ENCODE peak calls at places on chromosome 12, in six cellular contexts. D is effector memory CD4-positive, alpha-beta T cell; B is Karpas-422; C is Caco-2; N is A549; Z is neural progenitor cell. I is an unnamed sample.

GRCh38 chr12:87756111-87756510 is 273.1 kb downstream of the C12orf50 start:
- DNase-seq in C (no peak), N (peak; percentile 86), Z (no peak), B (no peak), D (no peak), I (no peak)

GRCh38 chr12:32444895-32445294 is 45.5 kb downstream of the FGD4 start:
- DNase-seq in Z (peak; percentile 29), N (peak; percentile 83), C (peak; percentile 66), B (no peak), D (no peak), I (no peak)

GRCh38 chr12:65821336-65821735 is 2.9 kb upstream of the HMGA2 start:
- DNase-seq in N (no peak), B (no peak), D (no peak), C (no peak), Z (no peak), I (no peak)

GRCh38 chr12:52243774-52244614 is 11.0 kb downstream of the KRT7 start:
- DNase-seq in D (peak; percentile 46), Z (no peak), N (peak; percentile 92), C (no peak), B (no peak), I (peak; percentile 23)

GRCh38 chr12:107449891-107450290 is 235.7 kb upstream of the PWP1 start:
- DNase-seq in N (no peak), B (no peak), C (no peak), D (no peak), Z (no peak), I (no peak)

GRCh38 chr12:197347-197746 is 16.6 kb downstream of the SLC6A12 start:
- DNase-seq in Z (no peak), N (no peak), D (no peak), C (no peak), B (no peak), I (no peak)

GRCh38 chr12:16088421-16088820 is 177.3 kb downstream of the DERA start:
- DNase-seq in D (no peak), B (no peak), Z (no peak), C (no peak), N (no peak), I (no peak)

GRCh38 chr12:100404769-100405407 is 48.0 kb downstream of the SLC17A8 start:
- DNase-seq in Z (peak; percentile 90), C (peak; percentile 47), N (peak; percentile 58), D (peak; percentile 3), B (peak; percentile 90), I (no peak)

GRCh38 chr12:107760207-107760816 is 625 bp downstream of the PRDM4 start:
- DNase-seq in C (peak; percentile 48), D (peak; percentile 14), B (peak; percentile 67), Z (peak; percentile 50), N (peak; percentile 26), I (peak; percentile 19)

GRCh38 chr12:22453511-22453910 is 90.8 kb downstream of the C2CD5 start:
- DNase-seq in D (no peak), B (no peak), C (no peak), N (no peak), Z (no peak), I (no peak)

GRCh38 chr12:89492883-89493282 is 31.7 kb downstream of the GALNT4 start:
- DNase-seq in D (no peak), C (no peak), N (no peak), Z (no peak), B (no peak), I (no peak)

GRCh38 chr12:81295286-81295685 is 217.4 kb downstream of the ACSS3 start:
- DNase-seq in C (no peak), B (peak; percentile 45), Z (no peak), N (no peak), D (no peak), I (no peak)

GRCh38 chr12:2501464-2502181 is 293.1 kb upstream of the FKBP4 start:
- DNase-seq in C (no peak), N (no peak), D (no peak), B (no peak), Z (no peak), I (no peak)

GRCh38 chr12:124555168-124555928 is 12.1 kb downstream of the NCOR2 start:
- DNase-seq in B (no peak), N (no peak), Z (no peak), C (no peak), D (no peak), I (no peak)

GRCh38 chr12:87670448-87670847 is 358.8 kb downstream of the C12orf50 start:
- DNase-seq in C (peak; percentile 14), D (no peak), N (no peak), B (peak; percentile 51), Z (no peak), I (no peak)

GRCh38 chr12:110244829-110245228 is 36.2 kb upstream of the ATP2A2 start:
- DNase-seq in Z (peak; percentile 76), N (peak; percentile 79), B (no peak), D (no peak), C (no peak), I (no peak)

GRCh38 chr12:88600272-88600671 is 20.0 kb upstream of the KITLG start:
- DNase-seq in C (no peak), N (peak; percentile 14), B (no peak), D (no peak), Z (no peak), I (no peak)

GRCh38 chr12:113971392-113971791 is 5.3 kb upstream of the RBM19 start:
- DNase-seq in D (no peak), C (no peak), B (no peak), N (no peak), Z (no peak), I (no peak)
- H3K4me1 ChIP-seq in D (no peaks in the 10 kb centered on the region), C (no peaks in the 10 kb centered on the region), B (peaks cover 5% of the 10 kb centered on the region), N (no peaks in the 10 kb centered on the region), Z (no peaks in the 10 kb centered on the region), I (peaks cover 8% of the 10 kb centered on the region)

GRCh38 chr12:6771091-6771495 is 1.2 kb upstream of the LAG3 start:
- DNase-seq in Z (no peak), C (no peak), D (no peak), B (no peak), N (no peak), I (no peak)

GRCh38 chr12:6772331-6772695 is at the start of gene LAG3:
- DNase-seq in N (no peak), B (no peak), Z (no peak), D (no peak), C (no peak), I (no peak)

GRCh38 chr12:6772729-6773661 is 675 bp downstream of the LAG3 start:
- DNase-seq in N (no peak), Z (peak; percentile 48), D (no peak), C (no peak), B (no peak), I (no peak)

GRCh38 chr12:6770600-6770999 is 1.7 kb upstream of the LAG3 start:
- DNase-seq in Z (peak; percentile 32), C (no peak), B (no peak), D (no peak), N (no peak), I (no peak)

DNA sequence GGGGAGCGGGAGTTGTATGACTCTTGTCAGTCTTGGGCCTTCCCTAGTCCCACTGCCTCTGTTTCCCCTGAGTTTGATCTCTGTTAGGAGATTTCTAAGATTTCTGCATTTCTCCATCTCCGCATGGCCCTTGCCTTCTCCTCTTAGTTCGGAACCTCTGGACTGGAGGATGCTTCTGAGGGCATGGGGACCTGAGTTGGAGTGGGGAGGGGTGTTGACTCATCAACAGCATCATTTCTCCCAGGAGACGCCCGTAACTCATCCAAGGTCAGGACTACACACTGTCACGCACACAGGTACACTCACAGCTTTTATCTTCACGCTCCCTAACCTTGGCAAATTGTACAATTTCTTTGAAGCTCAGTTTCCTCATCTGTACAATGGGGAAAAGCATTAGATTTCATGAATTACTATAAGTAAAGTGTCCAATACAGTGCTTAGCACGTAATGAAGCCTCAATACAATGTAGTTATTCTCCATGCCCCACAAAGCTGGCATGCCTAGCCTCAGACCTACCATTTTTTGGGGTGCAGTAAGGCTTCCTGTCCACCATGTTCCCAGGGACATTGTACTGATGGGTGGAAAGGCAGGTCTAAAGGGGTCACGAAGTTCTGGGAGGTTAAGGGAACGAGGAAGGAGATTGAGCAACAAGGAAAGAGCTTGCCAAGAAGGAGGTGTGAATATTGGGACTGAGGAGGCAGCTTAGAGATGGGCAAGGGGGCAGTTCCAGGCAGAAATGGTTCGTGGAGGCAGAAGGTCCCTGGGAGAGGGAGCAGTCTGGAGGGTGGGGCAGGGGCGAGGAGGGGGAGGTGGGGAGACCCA is 600 bp upstream of the LAG3 start:
- DNase-seq in Z (no peak), B (no peak), C (no peak), D (no peak), N (no peak), I (no peak)
- H3K4me1 ChIP-seq in Z (peaks cover 47% of the 10 kb centered on the region), B (peaks cover 20% of the 10 kb centered on the region), C (peaks cover 30% of the 10 kb centered on the region), D (peaks cover 41% of the 10 kb centered on the region), N (peaks cover 49% of the 10 kb centered on the region), I (peaks cover 52% of the 10 kb centered on the region)

GRCh38 chr12:58765076-58765475 is 155.2 kb downstream of the LRIG3 start:
- DNase-seq in C (no peak), Z (no peak), D (no peak), B (no peak), N (no peak), I (no peak)
- H3K4me1 ChIP-seq in C (peaks cover 19% of the 10 kb centered on the region), Z (peaks cover 9% of the 10 kb centered on the region), D (no peaks in the 10 kb centered on the region), B (no peaks in the 10 kb centered on the region), N (peaks cover 15% of the 10 kb centered on the region), I (no peaks in the 10 kb centered on the region)

DNA sequence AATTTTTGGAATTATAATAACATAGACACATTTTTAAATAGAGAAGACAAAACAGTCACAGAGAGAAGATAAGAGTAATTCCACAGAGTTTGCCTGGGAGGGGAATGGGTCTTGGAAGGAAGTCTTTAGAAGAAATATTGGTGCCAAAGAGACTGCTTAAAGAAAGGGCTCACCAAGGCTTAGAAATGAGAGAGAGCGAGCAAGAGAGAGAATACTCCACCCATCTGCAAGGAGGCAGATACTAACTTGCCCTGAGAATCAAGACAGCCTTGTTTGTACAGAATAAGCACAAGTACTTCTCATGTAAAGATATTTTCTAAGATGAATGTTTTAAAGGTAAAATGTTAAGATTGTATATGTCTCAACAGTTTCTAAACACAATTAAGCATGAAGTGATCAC is 165.5 kb downstream of the SLC38A4 start:
- DNase-seq in C (no peak), D (no peak), B (no peak), Z (no peak), N (no peak), I (no peak)
- H3K4me1 ChIP-seq in C (peaks cover 16% of the 10 kb centered on the region), D (no peaks in the 10 kb centered on the region), B (no peaks in the 10 kb centered on the region), Z (peaks cover 38% of the 10 kb centered on the region), N (peaks cover 54% of the 10 kb centered on the region), I (peaks cover 21% of the 10 kb centered on the region)

GRCh38 chr12:104669851-104670337 is 213.1 kb downstream of the CHST11 start:
- DNase-seq in C (no peak), B (no peak), D (peak; percentile 13), N (no peak), Z (no peak), I (peak; percentile 18)

GRCh38 chr12:104669057-104669770 is 212.5 kb downstream of the CHST11 start:
- DNase-seq in N (peak; percentile 22), B (no peak), C (no peak), D (no peak), Z (peak; percentile 47), I (no peak)

GRCh38 chr12:104665296-104665695 is 208.5 kb downstream of the CHST11 start:
- DNase-seq in N (no peak), Z (no peak), B (no peak), C (no peak), D (no peak), I (no peak)

GRCh38 chr12:104668274-104668718 is 211.5 kb downstream of the CHST11 start:
- DNase-seq in D (no peak), Z (no peak), B (no peak), N (no peak), C (peak; percentile 21), I (no peak)

DNA sequence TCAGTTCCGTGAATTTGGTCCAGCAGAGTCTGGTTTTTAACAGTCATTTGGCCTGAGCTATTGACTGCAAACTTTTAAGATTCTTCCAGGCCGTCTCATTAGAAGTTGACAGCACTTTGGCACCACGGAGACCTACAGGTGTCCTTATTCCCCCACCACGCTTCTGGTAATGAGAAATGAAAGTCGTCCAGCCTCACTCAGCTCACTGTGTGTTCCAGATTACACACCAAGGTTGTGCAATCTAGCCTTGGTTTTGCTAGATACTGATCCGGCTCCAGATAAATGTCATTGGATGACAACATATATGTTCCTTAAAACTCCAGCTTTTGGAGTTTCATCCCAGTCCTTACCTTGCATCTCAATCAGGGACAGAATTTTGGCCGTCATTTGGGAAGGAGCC is 210.4 kb downstream of the CHST11 start:
- DNase-seq in C (no peak), B (no peak), N (no peak), D (no peak), Z (no peak), I (no peak)
- H3K4me1 ChIP-seq in C (peaks cover 19% of the 10 kb centered on the region), B (no peaks in the 10 kb centered on the region), N (peaks cover 69% of the 10 kb centered on the region), D (peaks cover 29% of the 10 kb centered on the region), Z (peaks cover 22% of the 10 kb centered on the region), I (peaks cover 44% of the 10 kb centered on the region)